ENCODE peak calls at places on chromosomes 1 and 21, in four cellular contexts. O, L, D and F are unnamed samples.

GRCh38 chr1:39679821-39680220 is 7.9 kb upstream of the NT5C1A start:
- DNase-seq in D (no peak), O (no peak), L (no peak), F (no peak)

GRCh38 chr1:234645474-234645953 is 35.5 kb upstream of the IRF2BP2 start:
- DNase-seq in O (no peak), D (no peak), L (no peak), F (no peak)

GRCh38 chr1:56450004-56450666 is 129.2 kb downstream of the PLPP3 start:
- DNase-seq in D (peak), O (no peak), L (peak), F (no peak)

GRCh38 chr21:46317710-46318463 is 5.8 kb downstream of the C21orf58 start:
- DNase-seq in O (no peak), D (no peak), L (peak), F (no peak)

GRCh38 chr21:43782741-43783700 is 6.4 kb upstream of the RRP1 start:
- DNase-seq in D (no peak), L (no peak), O (no peak), F (no peak)

GRCh38 chr1:19476440-19477190 is 8.7 kb downstream of the CAPZB start:
- DNase-seq in O (no peak), D (no peak), L (no peak), F (no peak)

GRCh38 chr1:6211731-6212130 is 5.8 kb downstream of the RNF207 start:
- DNase-seq in O (no peak), D (no peak), L (no peak), F (no peak)

GRCh38 chr21:38897532-38898421 is 92.0 kb downstream of the ETS2 start:
- DNase-seq in O (no peak), D (no peak), L (no peak), F (no peak)

GRCh38 chr21:19995253-19995652 is 1003.0 kb upstream of the NCAM2 start:
- DNase-seq in D (no peak), O (no peak), L (no peak), F (no peak)